ENCODE peak calls at places on chromosomes 6 and 20, in nine cellular contexts. One of them, this sample, is unnamed.

GRCh38 chr6:140546640-140547039 is 1172.2 kb upstream of the CITED2 start:
- DNase-seq in ovary: no peak
- DNase-seq in HL-60: no peak
- DNase-seq in PC-3: peak
- DNase-seq in kidney epithelial cell: no peak
- DNase-seq in foreskin fibroblast: peak
- DNase-seq in fibroblast of mammary gland: peak
- DNase-seq in CD8-positive, alpha-beta T cell: no peak
- DNase-seq in colonic mucosa: no peak
- DNase-seq in this sample: no peak

GRCh38 chr20:653110-653589 is at the start of gene SRXN1:
- DNase-seq in PC-3: peak
- DNase-seq in colonic mucosa: peak
- DNase-seq in CD8-positive, alpha-beta T cell: peak
- DNase-seq in ovary: peak
- DNase-seq in fibroblast of mammary gland: peak
- DNase-seq in foreskin fibroblast: peak
- DNase-seq in HL-60: peak
- DNase-seq in kidney epithelial cell: peak
- DNase-seq in this sample: no peak

GRCh38 chr6:30759575-30760239 is 15.4 kb upstream of the IER3 start:
- DNase-seq in CD8-positive, alpha-beta T cell: no peak
- DNase-seq in PC-3: peak
- DNase-seq in colonic mucosa: no peak
- DNase-seq in HL-60: no peak
- DNase-seq in ovary: no peak
- DNase-seq in foreskin fibroblast: peak
- DNase-seq in kidney epithelial cell: peak
- DNase-seq in fibroblast of mammary gland: peak
- DNase-seq in this sample: no peak

GRCh38 chr6:99467509-99468106 is 42.5 kb upstream of the PNISR start:
- DNase-seq in ovary: no peak
- DNase-seq in HL-60: no peak
- DNase-seq in foreskin fibroblast: peak
- DNase-seq in PC-3: peak
- DNase-seq in fibroblast of mammary gland: peak
- DNase-seq in CD8-positive, alpha-beta T cell: no peak
- DNase-seq in kidney epithelial cell: no peak
- DNase-seq in colonic mucosa: no peak
- DNase-seq in this sample: peak

GRCh38 chr20:24148372-24148771 is 159.8 kb upstream of the GGTLC1 start:
- DNase-seq in foreskin fibroblast: no peak
- DNase-seq in fibroblast of mammary gland: no peak
- DNase-seq in kidney epithelial cell: no peak
- DNase-seq in colonic mucosa: no peak
- DNase-seq in ovary: no peak
- DNase-seq in CD8-positive, alpha-beta T cell: no peak
- DNase-seq in HL-60: peak
- DNase-seq in PC-3: no peak
- DNase-seq in this sample: no peak

GRCh38 chr6:83169511-83169910 is 23.6 kb downstream of the PGM3 start:
- DNase-seq in CD8-positive, alpha-beta T cell: no peak
- DNase-seq in kidney epithelial cell: no peak
- DNase-seq in fibroblast of mammary gland: no peak
- DNase-seq in PC-3: no peak
- DNase-seq in foreskin fibroblast: no peak
- DNase-seq in colonic mucosa: no peak
- DNase-seq in HL-60: no peak
- DNase-seq in ovary: no peak
- DNase-seq in this sample: no peak

GRCh38 chr6:72386324-72386723 is 235.5 kb upstream of the KCNQ5 start:
- DNase-seq in ovary: no peak
- DNase-seq in fibroblast of mammary gland: peak
- DNase-seq in colonic mucosa: no peak
- DNase-seq in HL-60: no peak
- DNase-seq in CD8-positive, alpha-beta T cell: no peak
- DNase-seq in foreskin fibroblast: no peak
- DNase-seq in PC-3: no peak
- DNase-seq in kidney epithelial cell: no peak
- DNase-seq in this sample: no peak

GRCh38 chr6:21611485-21611884 is 17.9 kb downstream of the SOX4 start:
- DNase-seq in PC-3: no peak
- DNase-seq in HL-60: no peak
- DNase-seq in kidney epithelial cell: no peak
- DNase-seq in fibroblast of mammary gland: no peak
- DNase-seq in colonic mucosa: no peak
- DNase-seq in CD8-positive, alpha-beta T cell: no peak
- DNase-seq in foreskin fibroblast: no peak
- DNase-seq in ovary: no peak
- DNase-seq in this sample: no peak

GRCh38 chr6:87540541-87540940 is 49.2 kb downstream of the RARS2 start:
- DNase-seq in foreskin fibroblast: no peak
- DNase-seq in fibroblast of mammary gland: no peak
- DNase-seq in HL-60: no peak
- DNase-seq in colonic mucosa: no peak
- DNase-seq in PC-3: no peak
- DNase-seq in ovary: no peak
- DNase-seq in kidney epithelial cell: no peak
- DNase-seq in CD8-positive, alpha-beta T cell: no peak
- DNase-seq in this sample: no peak

DNA sequence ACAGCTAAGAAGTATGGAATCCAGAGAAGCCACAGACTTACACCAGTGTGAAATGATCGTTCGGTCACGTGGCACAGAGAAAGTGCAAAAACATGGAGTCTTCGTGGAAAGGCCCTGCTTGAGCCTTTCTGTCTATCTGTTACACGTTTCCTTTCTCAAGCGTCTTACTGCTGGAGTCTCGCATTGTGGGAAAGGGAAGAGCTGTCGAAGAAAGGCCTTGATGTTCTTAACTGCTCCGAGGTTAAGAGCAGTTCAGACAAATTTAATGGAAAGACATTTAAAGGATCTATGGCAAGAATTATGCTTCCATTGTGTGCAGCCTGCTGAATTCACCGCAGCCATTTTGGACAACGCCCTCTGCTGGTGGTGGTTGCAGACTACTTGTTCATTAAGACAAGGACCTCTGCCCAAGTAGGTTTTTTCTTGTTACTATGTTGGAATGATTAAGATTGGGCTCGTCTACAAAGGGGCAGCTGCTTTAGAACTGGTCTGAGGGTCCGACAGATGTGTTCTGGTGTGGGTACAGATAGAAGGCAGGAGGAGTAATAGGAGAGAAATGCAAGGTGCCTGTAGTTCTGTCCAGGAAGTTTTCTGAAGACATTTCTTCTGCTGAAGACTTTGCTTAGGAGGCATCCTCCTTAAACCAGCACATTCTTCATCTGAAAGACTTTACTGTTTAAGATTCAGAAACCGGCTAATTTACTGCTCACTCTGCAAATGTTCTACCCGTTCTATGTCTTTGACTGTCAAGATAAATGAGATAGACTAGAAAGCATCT is 24.7 kb upstream of the CCN6 start:
- DNase-seq in colonic mucosa: peak
- DNase-seq in foreskin fibroblast: peak
- DNase-seq in fibroblast of mammary gland: peak
- DNase-seq in PC-3: peak
- DNase-seq in kidney epithelial cell: no peak
- DNase-seq in HL-60: peak
- DNase-seq in ovary: no peak
- DNase-seq in CD8-positive, alpha-beta T cell: peak
- DNase-seq in this sample: no peak
- TF ChIP-seq CTCF in colonic mucosa: peak
- TF ChIP-seq CTCF in foreskin fibroblast: peak
- TF ChIP-seq CTCF in fibroblast of mammary gland: peak
- TF ChIP-seq CTCF in PC-3: peak
- TF ChIP-seq CTCF in kidney epithelial cell: peak
- TF ChIP-seq CTCF in HL-60: peak
- TF ChIP-seq CTCF in ovary: no peak
- TF ChIP-seq CTCF in CD8-positive, alpha-beta T cell: peak
- TF ChIP-seq CTCF in this sample: peak

DNA sequence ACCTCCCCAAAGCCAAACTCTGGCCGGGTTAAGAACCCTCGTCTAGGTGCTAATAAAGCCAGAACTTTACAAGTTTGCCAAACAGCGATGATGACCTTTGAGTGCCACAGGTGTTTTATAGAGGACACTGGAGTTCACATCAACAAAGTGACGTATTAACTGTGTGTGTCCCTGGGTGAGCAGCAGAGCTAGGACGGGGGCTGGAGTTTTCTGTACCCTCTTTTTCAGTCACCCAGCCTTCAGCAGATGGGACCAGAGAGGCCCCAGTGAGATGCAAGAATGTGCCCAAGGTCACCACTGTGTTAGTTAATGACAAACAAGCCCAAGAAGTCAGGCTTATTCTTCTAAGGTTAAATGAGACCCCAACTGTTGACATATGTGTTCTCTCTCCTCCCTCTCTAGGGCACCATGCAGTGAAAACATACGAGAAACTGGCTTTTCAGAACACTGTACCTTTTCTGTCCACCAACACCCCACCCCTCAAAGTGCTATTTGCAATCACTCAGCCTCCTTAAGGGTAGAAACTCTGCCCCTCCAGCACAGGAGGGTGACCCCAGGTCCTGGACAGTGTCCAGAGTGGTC is 5.3 kb downstream of the SDC4 start:
- DNase-seq in CD8-positive, alpha-beta T cell: no peak
- DNase-seq in ovary: no peak
- DNase-seq in fibroblast of mammary gland: no peak
- DNase-seq in kidney epithelial cell: no peak
- DNase-seq in foreskin fibroblast: no peak
- DNase-seq in colonic mucosa: peak
- DNase-seq in HL-60: no peak
- DNase-seq in PC-3: no peak
- DNase-seq in this sample: no peak
- H3K4me3 ChIP-seq in CD8-positive, alpha-beta T cell: no peak
- H3K4me3 ChIP-seq in ovary: no peak
- H3K4me3 ChIP-seq in fibroblast of mammary gland: no peak
- H3K4me3 ChIP-seq in kidney epithelial cell: no peak
- H3K4me3 ChIP-seq in foreskin fibroblast: peak
- H3K4me3 ChIP-seq in colonic mucosa: peak
- H3K4me3 ChIP-seq in HL-60: no peak
- H3K4me3 ChIP-seq in PC-3: peak
- H3K4me3 ChIP-seq in this sample: peak

GRCh38 chr20:10308652-10309051 is 90.0 kb downstream of the SNAP25 start:
- DNase-seq in PC-3: no peak
- DNase-seq in CD8-positive, alpha-beta T cell: no peak
- DNase-seq in foreskin fibroblast: no peak
- DNase-seq in fibroblast of mammary gland: no peak
- DNase-seq in ovary: no peak
- DNase-seq in colonic mucosa: no peak
- DNase-seq in kidney epithelial cell: no peak
- DNase-seq in HL-60: no peak
- DNase-seq in this sample: no peak

GRCh38 chr20:10309326-10309725 is 90.7 kb downstream of the SNAP25 start:
- DNase-seq in fibroblast of mammary gland: peak
- DNase-seq in CD8-positive, alpha-beta T cell: no peak
- DNase-seq in HL-60: no peak
- DNase-seq in kidney epithelial cell: peak
- DNase-seq in colonic mucosa: no peak
- DNase-seq in foreskin fibroblast: peak
- DNase-seq in PC-3: peak
- DNase-seq in ovary: no peak
- DNase-seq in this sample: peak

GRCh38 chr20:10304474-10305046 is 85.9 kb downstream of the SNAP25 start:
- DNase-seq in HL-60: no peak
- DNase-seq in colonic mucosa: no peak
- DNase-seq in CD8-positive, alpha-beta T cell: no peak
- DNase-seq in PC-3: peak
- DNase-seq in ovary: no peak
- DNase-seq in foreskin fibroblast: peak
- DNase-seq in kidney epithelial cell: no peak
- DNase-seq in fibroblast of mammary gland: no peak
- DNase-seq in this sample: no peak

GRCh38 chr20:10307359-10307735 is 88.7 kb downstream of the SNAP25 start:
- DNase-seq in foreskin fibroblast: no peak
- DNase-seq in fibroblast of mammary gland: no peak
- DNase-seq in CD8-positive, alpha-beta T cell: no peak
- DNase-seq in ovary: no peak
- DNase-seq in HL-60: no peak
- DNase-seq in kidney epithelial cell: no peak
- DNase-seq in PC-3: no peak
- DNase-seq in colonic mucosa: no peak
- DNase-seq in this sample: no peak

GRCh38 chr20:10306440-10307358 is 88.1 kb downstream of the SNAP25 start:
- DNase-seq in colonic mucosa: no peak
- DNase-seq in CD8-positive, alpha-beta T cell: no peak
- DNase-seq in PC-3: peak
- DNase-seq in HL-60: no peak
- DNase-seq in kidney epithelial cell: peak
- DNase-seq in ovary: no peak
- DNase-seq in foreskin fibroblast: peak
- DNase-seq in fibroblast of mammary gland: peak
- DNase-seq in this sample: peak
- TF ChIP-seq CTCF in colonic mucosa: no peak
- TF ChIP-seq CTCF in CD8-positive, alpha-beta T cell: no peak
- TF ChIP-seq CTCF in PC-3: no peak
- TF ChIP-seq CTCF in HL-60: no peak
- TF ChIP-seq CTCF in kidney epithelial cell: no peak
- TF ChIP-seq CTCF in ovary: no peak
- TF ChIP-seq CTCF in foreskin fibroblast: no peak
- TF ChIP-seq CTCF in fibroblast of mammary gland: no peak
- TF ChIP-seq CTCF in this sample: no peak

GRCh38 chr20:10449270-10449669 is 14.2 kb downstream of the SLX4IP start:
- DNase-seq in CD8-positive, alpha-beta T cell: no peak
- DNase-seq in colonic mucosa: no peak
- DNase-seq in HL-60: no peak
- DNase-seq in ovary: no peak
- DNase-seq in PC-3: no peak
- DNase-seq in kidney epithelial cell: no peak
- DNase-seq in fibroblast of mammary gland: peak
- DNase-seq in foreskin fibroblast: no peak
- DNase-seq in this sample: no peak

GRCh38 chr20:10454135-10454750 is 19.1 kb downstream of the SLX4IP start:
- DNase-seq in foreskin fibroblast: no peak
- DNase-seq in CD8-positive, alpha-beta T cell: no peak
- DNase-seq in ovary: no peak
- DNase-seq in kidney epithelial cell: no peak
- DNase-seq in fibroblast of mammary gland: no peak
- DNase-seq in PC-3: no peak
- DNase-seq in HL-60: no peak
- DNase-seq in colonic mucosa: no peak
- DNase-seq in this sample: no peak

GRCh38 chr20:10448270-10449156 is 13.4 kb downstream of the SLX4IP start:
- DNase-seq in fibroblast of mammary gland: peak
- DNase-seq in kidney epithelial cell: no peak
- DNase-seq in PC-3: no peak
- DNase-seq in foreskin fibroblast: peak
- DNase-seq in HL-60: no peak
- DNase-seq in CD8-positive, alpha-beta T cell: no peak
- DNase-seq in ovary: no peak
- DNase-seq in colonic mucosa: no peak
- DNase-seq in this sample: no peak

DNA sequence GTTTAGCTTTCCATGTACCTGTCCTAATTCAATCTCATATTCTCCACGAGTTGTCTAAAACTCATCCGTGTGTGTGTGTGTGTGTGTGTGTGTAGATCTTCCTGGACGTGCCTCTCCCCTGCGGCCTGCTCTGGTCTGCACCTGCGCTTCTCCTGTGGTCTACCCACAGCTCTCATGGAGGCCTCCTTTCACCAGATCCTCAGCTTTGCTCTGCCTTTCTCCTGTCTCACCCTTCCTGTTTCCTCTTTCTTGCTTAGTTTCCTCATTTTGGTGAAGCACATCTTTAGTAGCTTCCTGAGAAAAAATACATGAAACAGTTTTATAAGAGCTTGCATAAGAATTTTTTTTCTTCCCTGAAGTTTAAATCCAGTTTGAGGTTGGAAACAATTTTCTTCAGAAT is 18.1 kb downstream of the SLX4IP start:
- DNase-seq in kidney epithelial cell: no peak
- DNase-seq in fibroblast of mammary gland: no peak
- DNase-seq in PC-3: no peak
- DNase-seq in CD8-positive, alpha-beta T cell: no peak
- DNase-seq in ovary: no peak
- DNase-seq in colonic mucosa: no peak
- DNase-seq in foreskin fibroblast: no peak
- DNase-seq in HL-60: peak
- DNase-seq in this sample: no peak
- H3K4me3 ChIP-seq in kidney epithelial cell: no peak
- H3K4me3 ChIP-seq in fibroblast of mammary gland: no peak
- H3K4me3 ChIP-seq in PC-3: no peak
- H3K4me3 ChIP-seq in CD8-positive, alpha-beta T cell: no peak
- H3K4me3 ChIP-seq in ovary: no peak
- H3K4me3 ChIP-seq in colonic mucosa: no peak
- H3K4me3 ChIP-seq in foreskin fibroblast: no peak
- H3K4me3 ChIP-seq in HL-60: no peak
- H3K4me3 ChIP-seq in this sample: no peak